ENCODE peak calls at places on chromosomes 13 and 19, in six cellular contexts. B is heart right ventricle, S is GM12865, W is upper lobe of right lung, G is lung, J is foreskin fibroblast. D is an unnamed sample.

GRCh38 chr13:113917523-113918371 is 53.9 kb upstream of the GAS6 start:
- DNase-seq in B (no peak), S (no peak), W (no peak), G (peak), J (no peak), D (no peak)

GRCh38 chr13:104854007-104854406 is 1681.5 kb downstream of the EFNB2 start:
- DNase-seq in B (no peak), S (peak), W (no peak), G (no peak), J (no peak), D (no peak)

GRCh38 chr19:42422576-42423461 is 4.4 kb downstream of the LIPE start:
- DNase-seq in B (peak), S (peak), W (peak), G (no peak), J (no peak), D (no peak)

GRCh38 chr19:2461751-2462634 is 5.2 kb upstream of the LMNB2 start:
- DNase-seq in B (peak), S (peak), W (peak), G (peak), J (peak), D (no peak)

GRCh38 chr13:96431044-96431581 is 341.2 kb downstream of the HS6ST3 start:
- DNase-seq in B (no peak), S (no peak), W (no peak), G (no peak), J (no peak), D (no peak)

GRCh38 chr19:28585796-28586195 is 627.2 kb downstream of the UQCRFS1 start:
- DNase-seq in B (no peak), S (no peak), W (no peak), G (no peak), J (no peak), D (no peak)

GRCh38 chr19:14674764-14675163 is at the start of gene ADGRE3:
- DNase-seq in B (no peak), S (no peak), W (no peak), G (no peak), J (no peak), D (no peak)

GRCh38 chr13:90839061-90839460 is 508.4 kb upstream of the MIR17HG start:
- DNase-seq in B (no peak), S (no peak), W (no peak), G (no peak), J (no peak), D (no peak)

GRCh38 chr19:22628401-22628800 is 5.7 kb upstream of the ZNF492 start:
- DNase-seq in B (no peak), S (no peak), W (no peak), G (no peak), J (no peak), D (no peak)

GRCh38 chr13:43804461-43805070 is 17.8 kb upstream of the ENOX1 start:
- DNase-seq in B (peak), S (peak), W (no peak), G (no peak), J (peak), D (no peak)

GRCh38 chr13:44011036-44011435 is 131.3 kb downstream of the LACC1 start:
- DNase-seq in B (no peak), S (no peak), W (no peak), G (no peak), J (peak), D (no peak)

GRCh38 chr13:37453246-37453645 is 145.3 kb downstream of the POSTN start:
- DNase-seq in B (no peak), S (no peak), W (no peak), G (no peak), J (no peak), D (no peak)

GRCh38 chr19:13953021-13953531 is 767 bp downstream of the DCAF15 start:
- DNase-seq in B (peak), S (no peak), W (no peak), G (no peak), J (peak), D (no peak)

GRCh38 chr19:12485571-12485970 is 955 bp upstream of the ZNF709 start:
- DNase-seq in B (no peak), S (no peak), W (no peak), G (no peak), J (no peak), D (no peak)

GRCh38 chr13:112583592-112584277 is 4.2 kb downstream of the TUBGCP3 start:
- DNase-seq in B (peak), S (peak), W (no peak), G (peak), J (no peak), D (no peak)

GRCh38 chr13:49655906-49656305 is 27.6 kb downstream of the ARL11 start:
- DNase-seq in B (no peak), S (no peak), W (no peak), G (no peak), J (no peak), D (no peak)

GRCh38 chr19:54478677-54479266 is 5.7 kb upstream of the CDC42EP5 start:
- DNase-seq in B (no peak), S (peak), W (no peak), G (no peak), J (no peak), D (no peak)

GRCh38 chr19:4582112-4582553 is 22.6 kb upstream of the SEMA6B start:
- DNase-seq in B (no peak), S (no peak), W (no peak), G (no peak), J (no peak), D (no peak)

GRCh38 chr13:34764246-34764645 is 177.8 kb upstream of the NBEA start:
- DNase-seq in B (no peak), S (no peak), W (no peak), G (no peak), J (no peak), D (no peak)

GRCh38 chr19:41533691-41534090 is 42.3 kb upstream of the CEACAM21 start:
- DNase-seq in B (no peak), S (no peak), W (no peak), G (no peak), J (no peak), D (no peak)

GRCh38 chr19:28554321-28555091 is 658.4 kb downstream of the UQCRFS1 start:
- DNase-seq in B (no peak), S (no peak), W (no peak), G (peak), J (no peak), D (no peak)

GRCh38 chr19:3039641-3040077 is 10.6 kb upstream of the TLE2 start:
- DNase-seq in B (no peak), S (no peak), W (peak), G (no peak), J (no peak), D (no peak)

GRCh38 chr13:106566682-106567420 is 1.1 kb downstream of the ARGLU1 start:
- DNase-seq in B (peak), S (peak), W (peak), G (peak), J (peak), D (no peak)

GRCh38 chr19:35248310-35249145 is at the start of gene LSR:
- DNase-seq in B (peak), S (peak), W (peak), G (peak), J (no peak), D (no peak)
- TF ChIP-seq CTCF in B (no peak), S (no peak), W (no peak), G (no peak), J (no peak), D (no peak)

DNA sequence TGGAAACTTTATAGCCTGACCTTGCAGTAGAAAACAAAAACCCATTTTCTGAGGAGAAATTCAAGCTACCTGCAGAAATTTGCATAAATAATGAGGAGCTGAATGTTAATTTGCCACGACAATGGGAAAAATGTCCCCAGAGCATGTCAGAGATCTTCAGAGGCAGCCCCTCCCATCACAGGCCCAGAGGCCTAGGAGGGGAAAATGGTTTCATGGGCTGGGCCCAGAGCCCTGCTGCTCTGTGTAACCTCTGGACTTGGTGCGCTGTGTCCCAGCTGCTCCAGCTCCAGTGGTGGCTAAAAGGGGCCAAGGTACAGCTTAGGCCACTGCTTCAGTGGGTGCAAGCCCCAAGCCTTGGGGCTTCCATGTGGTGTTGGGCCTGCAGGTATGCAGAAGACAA is 257.9 kb downstream of the NHLRC3 start:
- DNase-seq in B (no peak), S (no peak), W (no peak), G (no peak), J (no peak), D (no peak)
- H3K4me3 ChIP-seq in B (no peak), S (no peak), W (no peak), G (no peak), J (no peak), D (no peak)

GRCh38 chr19:18292810-18293641 is 11.6 kb upstream of the JUND start:
- DNase-seq in B (peak), S (peak), W (peak), G (peak), J (peak), D (no peak)
- TF ChIP-seq CTCF in B (no peak), S (no peak), W (no peak), G (no peak), J (no peak), D (no peak)

GRCh38 chr19:45765365-45766292 is 3.4 kb downstream of the SIX5 start:
- DNase-seq in B (peak), S (no peak), W (no peak), G (no peak), J (no peak), D (no peak)
- H3K4me3 ChIP-seq in B (peak), S (no peak), W (no peak), G (no peak), J (no peak), D (no peak)

GRCh38 chr13:110683203-110683883 is 22.6 kb downstream of the CARS2 start:
- DNase-seq in B (no peak), S (no peak), W (no peak), G (no peak), J (no peak), D (no peak)
- TF ChIP-seq CTCF in B (peak), S (no peak), W (peak), G (no peak), J (peak), D (peak)

GRCh38 chr19:17910776-17911360 is 21.9 kb upstream of the CCDC124 start:
- DNase-seq in B (no peak), S (no peak), W (no peak), G (no peak), J (no peak), D (no peak)
- H3K4me3 ChIP-seq in B (no peak), S (no peak), W (no peak), G (no peak), J (no peak), D (no peak)